ENCODE peak calls at places on chromosomes 3 and 15, in five cellular contexts. One of them, this sample, is unnamed.

GRCh38 chr15:56923174-56923579 is 4.7 kb downstream of the TCF12 start:
- DNase-seq in HepG2: no peak
- DNase-seq in A549: no peak
- DNase-seq in fibroblast of lung: no peak
- DNase-seq in mesenchymal stem cell: no peak
- DNase-seq in this sample: no peak

GRCh38 chr15:96064351-96064756 is 266.1 kb upstream of the NR2F2 start:
- DNase-seq in fibroblast of lung: no peak
- DNase-seq in HepG2: peak
- DNase-seq in mesenchymal stem cell: peak
- DNase-seq in A549: peak
- DNase-seq in this sample: no peak

GRCh38 chr3:23960649-23961048 is 15.6 kb downstream of the NR1D2 start:
- DNase-seq in fibroblast of lung: no peak
- DNase-seq in A549: no peak
- DNase-seq in mesenchymal stem cell: no peak
- DNase-seq in HepG2: no peak
- DNase-seq in this sample: no peak

GRCh38 chr15:65512189-65512588 is 5.3 kb downstream of the DPP8 start:
- DNase-seq in mesenchymal stem cell: no peak
- DNase-seq in HepG2: no peak
- DNase-seq in A549: no peak
- DNase-seq in fibroblast of lung: no peak
- DNase-seq in this sample: no peak

GRCh38 chr3:126003447-126004190 is 34.6 kb downstream of the ROPN1B start:
- DNase-seq in mesenchymal stem cell: no peak
- DNase-seq in HepG2: no peak
- DNase-seq in fibroblast of lung: no peak
- DNase-seq in A549: no peak
- DNase-seq in this sample: no peak

GRCh38 chr15:48147358-48147757 is 26.6 kb downstream of the SLC24A5 start:
- DNase-seq in A549: no peak
- DNase-seq in HepG2: no peak
- DNase-seq in fibroblast of lung: peak
- DNase-seq in mesenchymal stem cell: no peak
- DNase-seq in this sample: no peak

GRCh38 chr3:8443829-8444791 is 57.5 kb upstream of the LMCD1 start:
- DNase-seq in A549: peak
- DNase-seq in mesenchymal stem cell: peak
- DNase-seq in HepG2: peak
- DNase-seq in fibroblast of lung: peak
- DNase-seq in this sample: peak

GRCh38 chr3:195847061-195847950 is 35.6 kb upstream of the MUC4 start:
- DNase-seq in fibroblast of lung: peak
- DNase-seq in mesenchymal stem cell: peak
- DNase-seq in HepG2: peak
- DNase-seq in A549: peak
- DNase-seq in this sample: no peak

GRCh38 chr3:189167027-189167766 is 4.6 kb upstream of the TPRG1 start:
- DNase-seq in A549: peak
- DNase-seq in HepG2: no peak
- DNase-seq in fibroblast of lung: no peak
- DNase-seq in mesenchymal stem cell: no peak
- DNase-seq in this sample: no peak

GRCh38 chr3:43144811-43145490 is 39.1 kb upstream of the POMGNT2 start:
- DNase-seq in A549: no peak
- DNase-seq in HepG2: no peak
- DNase-seq in mesenchymal stem cell: no peak
- DNase-seq in fibroblast of lung: peak
- DNase-seq in this sample: no peak

GRCh38 chr3:194494951-194495374 is 8.2 kb upstream of the ATP13A3 start:
- DNase-seq in A549: no peak
- DNase-seq in fibroblast of lung: no peak
- DNase-seq in mesenchymal stem cell: peak
- DNase-seq in HepG2: peak
- DNase-seq in this sample: no peak

GRCh38 chr3:118960876-118961275 is 73.8 kb downstream of the IGSF11 start:
- DNase-seq in A549: no peak
- DNase-seq in HepG2: no peak
- DNase-seq in mesenchymal stem cell: no peak
- DNase-seq in fibroblast of lung: peak
- DNase-seq in this sample: no peak

GRCh38 chr3:10008588-10009344 is 17.5 kb upstream of the FANCD2 start:
- DNase-seq in mesenchymal stem cell: peak
- DNase-seq in A549: peak
- DNase-seq in HepG2: peak
- DNase-seq in fibroblast of lung: peak
- DNase-seq in this sample: peak

GRCh38 chr3:71600646-71601288 is 17.2 kb upstream of the FOXP1 start:
- DNase-seq in mesenchymal stem cell: no peak
- DNase-seq in HepG2: no peak
- DNase-seq in fibroblast of lung: no peak
- DNase-seq in A549: no peak
- DNase-seq in this sample: no peak

GRCh38 chr3:127588675-127589577 is 1.6 kb downstream of the TPRA1 start:
- DNase-seq in A549: no peak
- DNase-seq in mesenchymal stem cell: peak
- DNase-seq in fibroblast of lung: peak
- DNase-seq in HepG2: peak
- DNase-seq in this sample: no peak

GRCh38 chr15:28107111-28107893 is 8.2 kb upstream of the OCA2 start:
- DNase-seq in HepG2: no peak
- DNase-seq in fibroblast of lung: peak
- DNase-seq in mesenchymal stem cell: peak
- DNase-seq in A549: no peak
- DNase-seq in this sample: no peak

GRCh38 chr3:128036119-128036518 is 16.1 kb upstream of the SEC61A1 start:
- DNase-seq in fibroblast of lung: no peak
- DNase-seq in A549: no peak
- DNase-seq in HepG2: peak
- DNase-seq in mesenchymal stem cell: no peak
- DNase-seq in this sample: no peak

GRCh38 chr15:79065361-79065743 is 25.2 kb downstream of the RASGRF1 start:
- DNase-seq in A549: no peak
- DNase-seq in HepG2: no peak
- DNase-seq in fibroblast of lung: no peak
- DNase-seq in mesenchymal stem cell: no peak
- DNase-seq in this sample: no peak

GRCh38 chr3:22792533-22792932 is 410.6 kb upstream of the UBE2E2 start:
- DNase-seq in A549: no peak
- DNase-seq in mesenchymal stem cell: no peak
- DNase-seq in HepG2: no peak
- DNase-seq in fibroblast of lung: no peak
- DNase-seq in this sample: no peak

GRCh38 chr3:191338177-191338488 is 7.8 kb upstream of the UTS2B start:
- DNase-seq in fibroblast of lung: no peak
- DNase-seq in mesenchymal stem cell: no peak
- DNase-seq in A549: no peak
- DNase-seq in HepG2: no peak
- DNase-seq in this sample: no peak

GRCh38 chr3:133563186-133563591 is 10.3 kb upstream of the CDV3 start:
- DNase-seq in mesenchymal stem cell: peak
- DNase-seq in fibroblast of lung: peak
- DNase-seq in A549: no peak
- DNase-seq in HepG2: no peak
- DNase-seq in this sample: no peak

GRCh38 chr15:80770356-80770705 is 8.8 kb upstream of the CEMIP start:
- DNase-seq in mesenchymal stem cell: no peak
- DNase-seq in A549: no peak
- DNase-seq in HepG2: no peak
- DNase-seq in fibroblast of lung: no peak
- DNase-seq in this sample: no peak

GRCh38 chr15:77836116-77836798 is 203.5 kb upstream of the LINGO1 start:
- DNase-seq in A549: peak
- DNase-seq in mesenchymal stem cell: peak
- DNase-seq in HepG2: no peak
- DNase-seq in fibroblast of lung: peak
- DNase-seq in this sample: peak

GRCh38 chr15:85618956-85619491 is 175.7 kb downstream of the KLHL25 start:
- DNase-seq in HepG2: no peak
- DNase-seq in A549: peak
- DNase-seq in fibroblast of lung: peak
- DNase-seq in mesenchymal stem cell: peak
- DNase-seq in this sample: no peak
- H3K4me2 ChIP-seq in HepG2: no peak
- H3K4me2 ChIP-seq in A549: peak
- H3K4me2 ChIP-seq in fibroblast of lung: peak
- H3K4me2 ChIP-seq in mesenchymal stem cell: peak
- H3K4me2 ChIP-seq in this sample: peak

DNA sequence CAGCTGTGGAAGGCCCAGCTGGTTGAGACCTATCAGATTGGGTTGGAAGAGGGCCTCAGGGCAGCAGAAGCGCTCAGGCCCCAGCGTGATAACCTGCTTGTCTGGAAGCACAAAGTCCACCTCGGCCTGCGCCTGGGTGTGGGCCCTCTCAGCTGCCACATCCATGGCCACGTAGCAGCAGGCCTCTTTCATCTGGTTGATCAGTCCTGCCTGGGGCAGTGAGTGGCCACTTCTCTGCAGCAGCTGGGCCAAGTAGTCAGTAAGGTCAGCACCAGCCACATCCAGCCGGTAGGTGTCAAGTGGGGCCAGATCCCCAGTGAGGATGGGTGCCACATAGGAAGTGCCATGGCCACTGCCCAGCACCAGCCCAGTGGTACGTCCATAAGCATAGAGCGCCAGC is 3.9 kb upstream of the CAMKV start:
- DNase-seq in A549: no peak
- DNase-seq in fibroblast of lung: no peak
- DNase-seq in HepG2: peak
- DNase-seq in mesenchymal stem cell: no peak
- DNase-seq in this sample: peak
- H3K4me2 ChIP-seq in A549: no peak
- H3K4me2 ChIP-seq in fibroblast of lung: no peak
- H3K4me2 ChIP-seq in HepG2: peak
- H3K4me2 ChIP-seq in mesenchymal stem cell: no peak
- H3K4me2 ChIP-seq in this sample: no peak

DNA sequence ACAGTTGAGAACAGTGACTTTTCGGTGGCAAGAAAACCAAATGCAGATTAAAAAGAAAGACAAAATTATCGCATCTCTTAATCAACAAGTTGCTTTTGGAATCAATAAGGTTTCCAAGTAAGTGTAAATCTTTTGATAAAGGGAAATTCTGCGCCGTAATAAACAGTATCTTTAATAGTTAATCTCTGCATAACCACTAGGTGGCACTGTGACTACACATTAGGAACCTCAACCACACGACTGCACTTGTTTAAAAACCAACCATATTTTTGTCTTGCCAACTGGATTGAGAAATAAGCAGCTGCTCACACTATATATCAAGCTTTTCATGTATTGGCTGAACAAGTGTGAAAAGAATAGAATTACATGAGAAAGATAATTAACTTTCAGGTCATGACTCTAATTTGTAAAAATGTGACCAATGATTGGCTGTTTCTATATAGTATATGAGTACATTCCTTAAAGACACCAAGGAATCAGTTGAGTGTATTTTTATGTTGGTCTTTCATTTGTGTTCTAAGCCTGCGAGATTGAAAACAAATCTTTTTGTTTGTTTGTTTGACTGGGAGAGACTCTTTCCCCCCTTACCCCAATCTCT is 72.7 kb downstream of the DZIP3 start:
- DNase-seq in mesenchymal stem cell: peak
- DNase-seq in fibroblast of lung: peak
- DNase-seq in A549: peak
- DNase-seq in HepG2: peak
- DNase-seq in this sample: peak
- H3K4me2 ChIP-seq in mesenchymal stem cell: no peak
- H3K4me2 ChIP-seq in fibroblast of lung: peak
- H3K4me2 ChIP-seq in A549: no peak
- H3K4me2 ChIP-seq in HepG2: no peak
- H3K4me2 ChIP-seq in this sample: no peak

DNA sequence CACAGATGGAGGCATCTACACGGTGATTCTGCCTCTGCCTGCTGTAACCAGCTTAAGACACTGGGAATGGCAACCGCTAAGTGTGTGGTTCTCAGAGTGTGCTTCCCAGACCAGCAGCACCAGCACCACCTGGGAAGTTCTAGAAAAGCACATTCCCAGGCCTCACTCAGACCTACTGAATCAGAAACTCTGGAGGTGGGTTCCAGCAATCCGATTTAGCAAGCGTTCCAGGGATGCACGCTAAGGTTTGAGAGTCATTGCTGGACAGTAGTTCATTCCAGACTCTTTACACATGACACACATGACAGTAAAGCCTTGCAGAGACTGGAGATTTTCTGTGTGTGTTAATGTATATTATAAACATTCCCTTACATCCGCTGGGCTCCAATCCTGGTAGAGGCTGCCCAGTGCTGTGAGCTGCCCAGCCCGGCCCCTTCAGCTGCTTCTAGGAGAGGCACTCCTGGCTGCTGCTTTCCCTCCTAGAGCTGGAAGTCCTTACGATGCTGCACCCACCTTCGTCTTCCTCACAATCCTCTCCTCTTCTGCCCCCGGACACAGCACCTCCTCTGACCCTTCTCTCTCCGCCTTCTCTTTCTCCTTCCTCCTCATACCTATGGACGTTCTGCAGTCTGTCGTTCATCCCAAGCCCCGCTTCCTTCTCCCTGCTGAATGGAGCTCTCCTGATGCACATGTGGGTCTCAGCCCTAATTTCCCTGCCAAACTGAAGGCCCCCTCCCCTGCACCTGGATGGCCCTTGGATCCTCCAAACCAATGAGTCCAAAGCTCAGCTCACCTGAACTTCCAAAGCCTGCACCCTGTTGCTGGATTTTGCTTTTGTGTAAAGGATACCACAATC is 44.4 kb downstream of the ITGA11 start:
- DNase-seq in HepG2: no peak
- DNase-seq in mesenchymal stem cell: peak
- DNase-seq in fibroblast of lung: no peak
- DNase-seq in A549: no peak
- DNase-seq in this sample: no peak
- H3K4me2 ChIP-seq in HepG2: no peak
- H3K4me2 ChIP-seq in mesenchymal stem cell: no peak
- H3K4me2 ChIP-seq in fibroblast of lung: no peak
- H3K4me2 ChIP-seq in A549: no peak
- H3K4me2 ChIP-seq in this sample: no peak

DNA sequence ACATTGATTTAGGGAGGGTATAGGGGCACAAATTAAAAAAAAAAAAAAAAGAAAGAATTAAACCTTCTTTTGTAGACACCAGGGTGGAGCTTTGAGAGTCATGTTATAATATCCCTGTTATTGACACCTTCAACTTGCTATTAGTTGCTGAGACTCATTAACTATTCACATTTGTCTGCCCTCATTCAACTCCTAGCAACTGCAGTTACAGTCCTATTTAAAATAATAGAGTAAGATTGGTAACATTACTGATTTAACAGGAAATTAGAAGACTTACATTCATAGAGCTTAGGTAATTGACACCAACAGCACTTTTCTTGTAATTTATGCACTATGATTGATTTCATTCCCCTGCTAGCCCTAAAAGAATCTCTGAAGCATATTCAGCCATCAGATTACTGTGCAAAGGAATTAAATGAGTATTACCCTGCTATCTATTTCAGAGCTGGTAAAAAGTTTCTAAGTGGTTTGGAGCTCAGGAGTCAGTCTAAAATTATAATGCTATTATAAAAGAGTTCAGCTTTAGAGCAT is 148.8 kb upstream of the TBL1XR1 start:
- DNase-seq in HepG2: no peak
- DNase-seq in A549: no peak
- DNase-seq in mesenchymal stem cell: no peak
- DNase-seq in fibroblast of lung: peak
- DNase-seq in this sample: no peak
- H3K4me2 ChIP-seq in HepG2: peak
- H3K4me2 ChIP-seq in A549: peak
- H3K4me2 ChIP-seq in mesenchymal stem cell: no peak
- H3K4me2 ChIP-seq in fibroblast of lung: no peak
- H3K4me2 ChIP-seq in this sample: no peak

This sample was measured in SK-N-SH.